ENCODE peak calls at places on chromosomes 6 and 20, in seven cellular contexts. Q, P, H, K, Y, F and W are unnamed samples.

GRCh38 chr6:91708534-91708933 is 1121.7 kb upstream of the MAP3K7 start:
- DNase-seq in Q (no peak), P (no peak), H (no peak), K (no peak), Y (no peak), F (no peak), W (no peak)

GRCh38 chr20:43746344-43747137 is 19.7 kb upstream of the GTSF1L start:
- DNase-seq in Q (no peak), P (no peak), H (no peak), K (no peak), Y (no peak), F (peak), W (no peak)

GRCh38 chr6:30678964-30679726 is 6.3 kb upstream of the DHX16 start:
- DNase-seq in Q (peak), P (peak), H (peak), K (peak), Y (peak), F (peak), W (peak)

GRCh38 chr20:10408427-10408826 is 25.6 kb downstream of the MKKS start:
- DNase-seq in Q (no peak), P (no peak), H (no peak), K (no peak), Y (no peak), F (no peak), W (no peak)

GRCh38 chr6:118768441-118768840 is 117.0 kb upstream of the CEP85L start:
- DNase-seq in Q (no peak), P (no peak), H (no peak), K (no peak), Y (no peak), F (no peak), W (no peak)

GRCh38 chr6:157527471-157527907 is 146.5 kb downstream of the ZDHHC14 start:
- DNase-seq in Q (no peak), P (no peak), H (no peak), K (no peak), Y (no peak), F (peak), W (peak)

GRCh38 chr20:33554914-33555420 is 65.1 kb downstream of the CBFA2T2 start:
- DNase-seq in Q (peak), P (no peak), H (no peak), K (no peak), Y (peak), F (peak), W (peak)

GRCh38 chr6:135796884-135797283 is 54.6 kb upstream of the PDE7B start:
- DNase-seq in Q (no peak), P (no peak), H (no peak), K (no peak), Y (no peak), F (peak), W (no peak)

GRCh38 chr6:111721677-111722219 is 116.1 kb upstream of the TRAF3IP2 start:
- DNase-seq in Q (peak), P (no peak), H (no peak), K (no peak), Y (peak), F (peak), W (peak)